ENCODE peak calls at places on chromosome 17, in seven cellular contexts. One of them, this sample, is unnamed.

GRCh38 chr17:20952183-20952582 is 90.6 kb downstream of the USP22 start:
- DNase-seq in T-cell: no peak
- DNase-seq in ELR: no peak
- DNase-seq in tibial nerve: no peak
- DNase-seq in RPMI8226: peak
- DNase-seq in CD4-positive, alpha-beta memory T cell: no peak
- DNase-seq in fibroblast of the conjunctiva: no peak
- DNase-seq in this sample: no peak

GRCh38 chr17:27578718-27579085 is 52.3 kb upstream of the LGALS9 start:
- DNase-seq in T-cell: no peak
- DNase-seq in fibroblast of the conjunctiva: no peak
- DNase-seq in ELR: peak
- DNase-seq in CD4-positive, alpha-beta memory T cell: no peak
- DNase-seq in RPMI8226: no peak
- DNase-seq in tibial nerve: no peak
- DNase-seq in this sample: no peak

GRCh38 chr17:2237521-2237921 is 66.1 kb downstream of the SMG6 start:
- DNase-seq in RPMI8226: no peak
- DNase-seq in fibroblast of the conjunctiva: no peak
- DNase-seq in tibial nerve: no peak
- DNase-seq in T-cell: no peak
- DNase-seq in CD4-positive, alpha-beta memory T cell: no peak
- DNase-seq in ELR: no peak
- DNase-seq in this sample: no peak

GRCh38 chr17:33012522-33013033 is 20.9 kb downstream of the SPACA3 start:
- DNase-seq in T-cell: no peak
- DNase-seq in CD4-positive, alpha-beta memory T cell: no peak
- DNase-seq in RPMI8226: no peak
- DNase-seq in tibial nerve: no peak
- DNase-seq in ELR: peak
- DNase-seq in fibroblast of the conjunctiva: peak
- DNase-seq in this sample: no peak

GRCh38 chr17:43784068-43784467 is 3.8 kb downstream of the CFAP97D1 start:
- DNase-seq in T-cell: no peak
- DNase-seq in CD4-positive, alpha-beta memory T cell: no peak
- DNase-seq in ELR: peak
- DNase-seq in tibial nerve: no peak
- DNase-seq in fibroblast of the conjunctiva: no peak
- DNase-seq in RPMI8226: no peak
- DNase-seq in this sample: no peak

GRCh38 chr17:14301279-14301760 is 439 bp downstream of the HS3ST3B1 start:
- DNase-seq in T-cell: peak
- DNase-seq in ELR: no peak
- DNase-seq in tibial nerve: no peak
- DNase-seq in CD4-positive, alpha-beta memory T cell: peak
- DNase-seq in RPMI8226: no peak
- DNase-seq in fibroblast of the conjunctiva: no peak
- DNase-seq in this sample: no peak

GRCh38 chr17:48506246-48506645 is 24.6 kb downstream of the HOXB1 start:
- DNase-seq in tibial nerve: no peak
- DNase-seq in ELR: no peak
- DNase-seq in T-cell: no peak
- DNase-seq in fibroblast of the conjunctiva: no peak
- DNase-seq in RPMI8226: no peak
- DNase-seq in CD4-positive, alpha-beta memory T cell: no peak
- DNase-seq in this sample: no peak

GRCh38 chr17:6799738-6800137 is 23.7 kb downstream of the FBXO39 start:
- DNase-seq in RPMI8226: no peak
- DNase-seq in CD4-positive, alpha-beta memory T cell: no peak
- DNase-seq in tibial nerve: no peak
- DNase-seq in ELR: no peak
- DNase-seq in fibroblast of the conjunctiva: no peak
- DNase-seq in T-cell: no peak
- DNase-seq in this sample: no peak

GRCh38 chr17:55405600-55405999 is 16.0 kb downstream of the MMD start:
- DNase-seq in T-cell: no peak
- DNase-seq in CD4-positive, alpha-beta memory T cell: no peak
- DNase-seq in RPMI8226: no peak
- DNase-seq in ELR: no peak
- DNase-seq in tibial nerve: no peak
- DNase-seq in fibroblast of the conjunctiva: no peak
- DNase-seq in this sample: no peak